ENCODE peak calls at places on chromosomes 5 and 9, in six cellular contexts. J is AG09309; V is stimulated activated CD4-positive, alpha-beta T cell treated with anti-CD3 and anti-CD28 coated beads, Interleukin-12 subunit alpha, Interleukin-12 subunit beta, amount 100 ng/mL, for 4 hours; Q is left ventricle myocardium superior; N is NCI-H1092; P is PC-9. A is an unnamed sample.

GRCh38 chr5:79147076-79147475 is 35.5 kb downstream of the BHMT start:
- DNase-seq in J (no peak), Q (no peak), V (no peak), P (no peak), N (no peak), A (no peak)

GRCh38 chr9:113462781-113463286 is 693 bp upstream of the RGS3 start:
- DNase-seq in N (no peak), J (no peak), Q (no peak), V (no peak), P (no peak), A (no peak)

GRCh38 chr9:129148463-129149204 is 29.4 kb downstream of the IER5L start:
- DNase-seq in J (no peak), V (no peak), Q (no peak), N (no peak), P (no peak), A (no peak)

GRCh38 chr5:33659526-33660169 is 218.9 kb downstream of the TARS1 start:
- DNase-seq in J (no peak), P (no peak), V (no peak), Q (no peak), N (no peak), A (no peak)

GRCh38 chr5:144230806-144231205 is 60.1 kb downstream of the KCTD16 start:
- DNase-seq in P (no peak), J (no peak), N (peak; percentile 43), V (no peak), Q (no peak), A (no peak)

GRCh38 chr5:9619331-9620092 is 10.6 kb downstream of the TAS2R1 start:
- DNase-seq in P (no peak), V (no peak), J (no peak), Q (peak; percentile 38), N (no peak), A (no peak)

GRCh38 chr9:126561582-126561981 is 52.1 kb upstream of the LMX1B start:
- DNase-seq in P (no peak), J (no peak), N (no peak), Q (no peak), V (no peak), A (no peak)

GRCh38 chr5:147578228-147579024 is 68.6 kb upstream of the DPYSL3 start:
- DNase-seq in N (peak; percentile 8), Q (no peak), V (no peak), J (no peak), P (no peak), A (peak; percentile 10)

GRCh38 chr9:134661299-134661698 is 19.7 kb downstream of the COL5A1 start:
- DNase-seq in P (no peak), N (no peak), Q (peak; percentile 34), J (no peak), V (no peak), A (no peak)

GRCh38 chr5:144036476-144036875 is 134.0 kb downstream of the YIPF5 start:
- DNase-seq in P (no peak), N (no peak), V (no peak), J (no peak), Q (no peak), A (no peak)